ENCODE peak calls at places on chromosome 4, in four cellular contexts. Y, H, G and U are unnamed samples.

GRCh38 chr4:75916091-75916661 is 13.9 kb upstream of the PPEF2 start:
- DNase-seq in Y (peak; percentile 54), H (no peak), G (peak; percentile 89), U (peak; percentile 28)

GRCh38 chr4:42310343-42310742 is 86.9 kb upstream of the SHISA3 start:
- DNase-seq in Y (peak; percentile 26), H (no peak), G (no peak), U (no peak)

GRCh38 chr4:77625485-77625884 is 19.9 kb downstream of the CXCL13 start:
- DNase-seq in Y (no peak), H (no peak), G (no peak), U (no peak)

GRCh38 chr4:4564522-4564921 is 22.7 kb upstream of the STX18 start:
- DNase-seq in Y (no peak), H (no peak), G (no peak), U (no peak)

GRCh38 chr4:99633772-99634171 is 23.9 kb downstream of the C4orf54 start:
- DNase-seq in Y (no peak), H (no peak), G (no peak), U (no peak)

GRCh38 chr4:1793940-1794808 is 1.1 kb downstream of the FGFR3 start:
- DNase-seq in Y (no peak), H (no peak), G (no peak), U (no peak)

GRCh38 chr4:2744576-2745270 is 11.4 kb downstream of the TNIP2 start:
- DNase-seq in Y (no peak), H (no peak), G (no peak), U (no peak)

GRCh38 chr4:1376391-1376840 is 29.4 kb downstream of the UVSSA start:
- DNase-seq in Y (no peak), H (peak; percentile 9), G (no peak), U (peak; percentile 6)

GRCh38 chr4:47531241-47531953 is 46.3 kb downstream of the ATP10D start:
- DNase-seq in Y (peak; percentile 90), H (no peak), G (peak; percentile 75), U (no peak)

GRCh38 chr4:159655547-159655946 is 552.7 kb downstream of the RAPGEF2 start:
- DNase-seq in Y (no peak), H (no peak), G (no peak), U (no peak)

GRCh38 chr4:8770518-8771257 is 101.0 kb downstream of the HMX1 start:
- DNase-seq in Y (no peak), H (no peak), G (no peak), U (peak; percentile 16)

GRCh38 chr4:145099653-145100052 is 1.5 kb downstream of the ABCE1 start:
- DNase-seq in Y (peak; percentile 10), H (no peak), G (peak; percentile 9), U (no peak)

GRCh38 chr4:76939184-76939583 is 10.4 kb upstream of the SEPTIN11 start:
- DNase-seq in Y (no peak), H (no peak), G (no peak), U (no peak)

GRCh38 chr4:56698329-56698728 is 17.2 kb upstream of the HOPX start:
- DNase-seq in Y (no peak), H (no peak), G (peak; percentile 44), U (no peak)

GRCh38 chr4:115537387-115537786 is 424.0 kb upstream of the NDST4 start:
- DNase-seq in Y (peak; percentile 6), H (no peak), G (peak; percentile 9), U (no peak)

GRCh38 chr4:138190452-138190858 is 51.7 kb downstream of the SLC7A11 start:
- DNase-seq in Y (peak; percentile 71), H (no peak), G (no peak), U (no peak)

GRCh38 chr4:148245015-148245414 is 197.2 kb downstream of the NR3C2 start:
- DNase-seq in Y (no peak), H (no peak), G (no peak), U (no peak)

GRCh38 chr4:139501117-139501516 is 47.2 kb downstream of the RAB33B start:
- DNase-seq in Y (no peak), H (no peak), G (no peak), U (no peak)

GRCh38 chr4:184514121-184514988 is 40.0 kb upstream of the IRF2 start:
- DNase-seq in Y (peak; percentile 97), H (peak; percentile 28), G (peak; percentile 95), U (no peak)

GRCh38 chr4:39227906-39228305 is 45.6 kb downstream of the WDR19 start:
- DNase-seq in Y (no peak), H (no peak), G (no peak), U (no peak)

GRCh38 chr4:176833416-176833815 is 40.7 kb upstream of the VEGFC start:
- DNase-seq in Y (no peak), H (no peak), G (no peak), U (no peak)

GRCh38 chr4:158760866-158761265 is 8.0 kb upstream of the FNIP2 start:
- DNase-seq in Y (no peak), H (no peak), G (no peak), U (no peak)

GRCh38 chr4:128068927-128069326 is 7.8 kb downstream of the LARP1B start:
- DNase-seq in Y (peak; percentile 21), H (no peak), G (peak; percentile 38), U (peak; percentile 27)

GRCh38 chr4:157687971-157688370 is 467.4 kb downstream of the GRIA2 start:
- DNase-seq in Y (no peak), H (no peak), G (no peak), U (no peak)

GRCh38 chr4:82710202-82710929 is 88.2 kb downstream of the SCD5 start:
- DNase-seq in Y (no peak), H (no peak), G (no peak), U (no peak)

GRCh38 chr4:2962099-2962455 is 1.1 kb downstream of the NOP14 start:
- DNase-seq in Y (peak; percentile 67), H (no peak), G (no peak), U (no peak)

GRCh38 chr4:20428410-20429160 is 176.9 kb downstream of the SLIT2 start:
- DNase-seq in Y (peak; percentile 16), H (no peak), G (peak; percentile 41), U (no peak)
- TF ChIP-seq CTCF in Y (peak; percentile 24), H (peak; percentile 31), G (peak; percentile 36), U (peak; percentile 20)

DNA sequence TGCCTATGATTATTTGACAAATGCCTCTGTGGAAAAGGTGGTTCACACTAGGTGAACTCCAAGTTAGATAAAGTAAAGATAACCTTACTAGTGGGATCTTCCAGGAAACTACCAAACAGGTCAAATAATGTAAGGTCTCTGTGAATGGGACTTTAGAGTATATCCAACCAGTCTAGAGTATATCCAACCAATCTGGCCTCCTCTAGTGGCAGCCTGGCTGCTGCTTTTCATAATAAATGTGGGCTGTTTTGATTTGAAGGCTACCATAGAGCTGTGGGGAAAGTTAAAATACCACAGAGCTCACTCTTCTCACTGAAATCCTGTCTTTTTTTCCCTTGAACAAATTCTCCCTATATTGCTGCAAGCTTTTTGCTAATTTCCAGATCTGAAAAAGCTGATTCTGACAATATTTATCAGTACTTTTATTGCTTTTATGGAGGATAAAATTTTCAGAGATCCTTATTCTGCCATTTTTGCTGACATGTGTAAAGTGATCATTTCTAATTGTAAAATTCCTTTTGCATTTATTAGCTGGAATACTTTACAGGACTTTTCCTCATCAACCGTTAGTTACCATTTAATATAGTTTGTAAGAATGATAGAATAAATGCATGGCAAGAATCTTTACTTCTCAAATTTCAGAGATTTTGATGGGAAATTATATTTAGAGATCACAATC is 111.3 kb downstream of the TET2 start:
- DNase-seq in Y (no peak), H (no peak), G (no peak), U (no peak)
- TF ChIP-seq CTCF in Y (no peak), H (no peak), G (peak; percentile 9), U (no peak)

DNA sequence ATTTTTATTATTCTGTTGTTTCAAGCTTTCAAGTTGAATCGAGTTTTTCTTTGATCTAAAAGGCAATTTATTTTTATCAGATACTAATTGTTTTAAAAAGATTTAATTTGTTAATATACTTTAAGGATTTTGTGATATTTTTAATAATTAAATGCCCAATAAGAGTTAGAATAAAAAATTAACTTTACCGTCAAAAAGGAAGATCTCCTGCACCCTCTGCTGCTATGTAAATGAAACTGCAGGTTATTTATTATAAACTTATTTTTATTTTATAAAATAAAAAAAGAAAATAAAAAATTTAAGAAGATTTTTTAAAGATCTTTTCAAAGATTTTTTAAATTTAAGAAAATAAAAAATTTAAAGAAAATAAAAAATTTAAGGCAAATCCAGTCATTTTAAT is 166.1 kb downstream of the CCSER1 start:
- DNase-seq in Y (peak; percentile 2), H (no peak), G (peak; percentile 58), U (no peak)
- TF ChIP-seq CTCF in Y (peak; percentile 25), H (peak; percentile 73), G (peak; percentile 40), U (peak; percentile 80)

GRCh38 chr4:153722036-153722435 is 37.8 kb downstream of the RNF175 start:
- DNase-seq in Y (no peak), H (no peak), G (no peak), U (no peak)

GRCh38 chr4:153725070-153725810 is 34.6 kb downstream of the RNF175 start:
- DNase-seq in Y (no peak), H (no peak), G (peak; percentile 18), U (no peak)

GRCh38 chr4:153728151-153728550 is 31.7 kb downstream of the RNF175 start:
- DNase-seq in Y (peak; percentile 6), H (no peak), G (no peak), U (no peak)

GRCh38 chr4:153725811-153726154 is 34.0 kb downstream of the RNF175 start:
- DNase-seq in Y (no peak), H (no peak), G (no peak), U (no peak)

DNA sequence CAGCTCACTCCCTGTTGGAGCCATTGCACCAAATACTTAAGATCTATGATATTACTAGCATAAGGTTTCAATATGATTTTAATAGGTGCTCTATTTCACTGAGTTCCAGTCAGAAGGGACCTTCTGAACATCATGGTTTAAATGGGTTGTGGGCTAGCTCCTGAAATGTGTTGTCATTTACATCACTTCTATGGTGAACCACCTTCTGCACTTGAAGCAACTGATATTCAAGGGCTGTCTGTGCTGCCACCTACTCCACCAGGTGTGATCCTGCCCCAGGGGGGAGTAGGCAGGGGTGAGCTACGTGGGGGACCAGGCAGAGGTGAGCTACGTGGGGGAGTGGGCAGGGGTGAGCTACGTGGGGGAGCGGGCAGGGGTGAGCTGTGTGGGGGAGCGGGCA is 35.2 kb downstream of the RNF175 start:
- DNase-seq in Y (no peak), H (no peak), G (no peak), U (no peak)
- TF ChIP-seq CTCF in Y (no peak), H (no peak), G (no peak), U (no peak)

DNA sequence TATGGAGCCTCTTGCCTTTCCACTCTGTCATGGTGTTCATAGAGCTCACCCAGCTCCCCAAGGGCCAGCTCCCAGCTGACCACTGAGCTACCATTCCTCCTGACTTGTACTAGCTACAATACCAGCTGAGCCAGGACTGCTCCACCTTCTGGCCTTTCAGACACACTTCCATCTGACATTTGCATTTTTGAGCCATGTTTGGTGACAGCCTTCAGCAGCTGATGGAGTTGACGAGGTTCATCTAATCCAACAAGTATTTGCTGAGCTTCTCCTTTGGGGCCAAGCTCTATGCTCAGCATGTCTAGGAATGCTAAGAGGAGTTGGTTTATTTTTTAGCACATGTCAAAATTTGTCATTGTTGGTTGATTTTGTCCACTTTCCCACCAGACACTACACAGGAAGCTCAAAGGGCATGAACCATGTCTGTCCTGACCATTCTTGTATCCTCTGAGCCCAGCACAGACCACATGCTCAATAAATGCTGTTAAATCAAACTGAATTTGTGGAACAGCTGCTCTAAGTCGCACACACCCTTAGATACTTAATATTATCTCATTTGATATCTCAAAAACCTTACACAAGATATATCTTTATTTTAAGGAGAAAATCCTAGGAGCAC is 142.6 kb upstream of the PPARGC1A start:
- DNase-seq in Y (peak; percentile 7), H (no peak), G (peak; percentile 33), U (peak; percentile 34)
- TF ChIP-seq CTCF in Y (no peak), H (peak; percentile 47), G (peak; percentile 25), U (peak; percentile 34)